ENCODE peak calls at places on chromosome 9, in four cellular contexts. M is stomach; E is CD8-positive, alpha-beta memory T cell; G is thyroid gland. C is an unnamed sample.

GRCh38 chr9:76989501-76989900 is 30.0 kb upstream of the FOXB2 start:
- DNase-seq in M (no peak), E (no peak), G (no peak), C (no peak)

GRCh38 chr9:27033815-27034403 is 28.4 kb upstream of the LRRC19 start:
- DNase-seq in M (peak; percentile 59), E (no peak), G (peak; percentile 60), C (peak; percentile 73)

GRCh38 chr9:81737871-81738507 is 48.6 kb upstream of the TLE1 start:
- DNase-seq in M (peak; percentile 70), G (no peak), E (no peak), C (peak; percentile 72)

GRCh38 chr9:123063172-123063508 is 29.7 kb downstream of the GPR21 start:
- DNase-seq in E (no peak), M (no peak), G (no peak), C (no peak)

GRCh38 chr9:11558043-11558442 is 945.2 kb upstream of the PTPRD start:
- DNase-seq in M (no peak), E (no peak), G (no peak), C (no peak)

GRCh38 chr9:134626576-134627416 is 14.8 kb upstream of the COL5A1 start:
- DNase-seq in G (no peak), E (no peak), M (no peak), C (no peak)

GRCh38 chr9:114280636-114281315 is 42.1 kb upstream of the ORM1 start:
- DNase-seq in E (peak; percentile 12), M (no peak), G (no peak), C (no peak)

GRCh38 chr9:127741831-127742434 is 6.8 kb upstream of the TOR2A start:
- DNase-seq in G (peak; percentile 61), M (peak; percentile 62), E (no peak), C (no peak)

GRCh38 chr9:34603610-34604231 is 8.2 kb downstream of the RPP25L start:
- DNase-seq in G (peak; percentile 84), E (peak; percentile 86), M (peak; percentile 87), C (peak; percentile 88)

GRCh38 chr9:120920495-120921178 is 6.0 kb downstream of the TRAF1 start:
- DNase-seq in M (no peak), E (no peak), G (no peak), C (no peak)

GRCh38 chr9:134942421-134943119 is 24.9 kb upstream of the FCN1 start:
- DNase-seq in M (no peak), G (no peak), E (no peak), C (no peak)

GRCh38 chr9:125204477-125204876 is 4.1 kb downstream of the RABEPK start:
- DNase-seq in M (no peak), E (no peak), G (no peak), C (no peak)

GRCh38 chr9:133090187-133090586 is 28.4 kb downstream of the CEL start:
- DNase-seq in G (no peak), M (no peak), E (peak; percentile 1), C (no peak)

GRCh38 chr9:16530669-16531461 is 339.6 kb downstream of the BNC2 start:
- DNase-seq in G (no peak), M (no peak), E (no peak), C (peak; percentile 94)

GRCh38 chr9:132364068-132364467 is 9.3 kb upstream of the SETX start:
- DNase-seq in M (no peak), G (no peak), E (no peak), C (no peak)

GRCh38 chr9:99030082-99030481 is 74.8 kb upstream of the TGFBR1 start:
- DNase-seq in G (no peak), E (no peak), M (no peak), C (peak; percentile 62)

GRCh38 chr9:134551657-134552348 is 89.8 kb upstream of the COL5A1 start:
- DNase-seq in G (no peak), M (no peak), E (no peak), C (peak; percentile 65)

GRCh38 chr9:77897292-77897691 is 134.3 kb downstream of the GNAQ start:
- DNase-seq in M (no peak), E (no peak), G (peak; percentile 48), C (peak; percentile 56)

GRCh38 chr9:35490155-35490909 is 421 bp downstream of the RUSC2 start:
- DNase-seq in M (no peak), E (no peak), G (peak; percentile 40), C (no peak)

GRCh38 chr9:99093492-99093791 is 11.5 kb upstream of the TGFBR1 start:
- DNase-seq in G (no peak), M (no peak), E (no peak), C (no peak)

GRCh38 chr9:107242073-107243063 is 40.7 kb upstream of the RAD23B start:
- DNase-seq in G (no peak), E (no peak), M (no peak), C (no peak)

GRCh38 chr9:12785251-12785880 is 10.5 kb downstream of the LURAP1L start:
- DNase-seq in E (no peak), G (peak; percentile 75), M (peak; percentile 66), C (no peak)

GRCh38 chr9:12785941-12786340 is 11.1 kb downstream of the LURAP1L start:
- DNase-seq in E (no peak), G (no peak), M (no peak), C (no peak)

GRCh38 chr9:12781334-12781733 is 6.5 kb downstream of the LURAP1L start:
- DNase-seq in G (no peak), E (no peak), M (no peak), C (no peak)

GRCh38 chr9:12783767-12784460 is 9.1 kb downstream of the LURAP1L start:
- DNase-seq in M (no peak), G (no peak), E (no peak), C (no peak)

DNA sequence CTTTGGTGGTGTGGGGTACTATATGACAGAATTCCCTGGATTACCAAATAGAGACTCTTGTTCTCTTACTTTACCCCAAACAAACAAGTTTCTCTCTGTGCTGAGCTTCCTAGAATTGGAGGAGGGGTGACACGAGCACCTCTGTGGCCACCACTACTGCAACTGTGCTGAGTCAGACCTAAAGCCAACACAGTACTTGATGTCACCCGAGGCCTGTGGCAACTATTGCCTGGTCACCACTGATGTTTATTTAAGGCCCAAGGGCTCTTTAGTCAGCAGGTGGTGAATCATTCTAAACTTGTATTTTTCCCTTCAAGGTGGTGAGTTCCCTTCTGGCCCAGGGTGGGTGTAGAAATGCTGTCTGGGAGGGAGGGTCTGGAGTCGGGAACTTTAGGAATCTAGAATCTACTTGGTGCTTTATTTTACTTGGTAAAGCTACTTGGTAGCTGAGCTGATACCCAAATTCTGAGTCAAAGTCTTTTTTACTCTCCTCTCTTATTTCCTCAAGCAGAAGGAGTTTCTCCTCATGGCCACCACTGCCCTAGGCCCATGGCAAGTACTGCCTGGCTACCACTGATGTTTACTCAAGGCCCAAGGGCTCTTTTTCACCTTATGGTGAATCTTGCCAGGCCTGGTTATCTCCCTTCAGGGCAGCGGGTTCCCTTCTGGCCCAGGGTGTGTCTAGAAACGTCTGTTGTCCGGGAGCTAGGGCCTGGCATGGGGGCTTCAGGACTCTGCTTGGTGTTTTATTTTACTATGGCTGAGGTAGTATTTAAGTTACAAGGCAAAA is 9.8 kb downstream of the LURAP1L start:
- DNase-seq in E (no peak), G (peak; percentile 65), M (peak; percentile 64), C (peak; percentile 28)
- H3K4me3 ChIP-seq in E (no peak overlapping the region), G (no peak overlapping the region), M (no peak overlapping the region), C (no peak overlapping the region)

GRCh38 chr9:93220627-93221425 is 36.9 kb downstream of the WNK2 start:
- DNase-seq in G (no peak), M (no peak), E (no peak), C (no peak)

GRCh38 chr9:93224591-93224990 is 40.7 kb downstream of the WNK2 start:
- DNase-seq in M (no peak), G (no peak), E (no peak), C (no peak)

GRCh38 chr9:93225892-93226291 is 42.0 kb downstream of the WNK2 start:
- DNase-seq in G (no peak), E (no peak), M (no peak), C (no peak)

GRCh38 chr9:93225417-93225816 is 41.5 kb downstream of the WNK2 start:
- DNase-seq in G (no peak), E (no peak), M (no peak), C (peak; percentile 47)

DNA sequence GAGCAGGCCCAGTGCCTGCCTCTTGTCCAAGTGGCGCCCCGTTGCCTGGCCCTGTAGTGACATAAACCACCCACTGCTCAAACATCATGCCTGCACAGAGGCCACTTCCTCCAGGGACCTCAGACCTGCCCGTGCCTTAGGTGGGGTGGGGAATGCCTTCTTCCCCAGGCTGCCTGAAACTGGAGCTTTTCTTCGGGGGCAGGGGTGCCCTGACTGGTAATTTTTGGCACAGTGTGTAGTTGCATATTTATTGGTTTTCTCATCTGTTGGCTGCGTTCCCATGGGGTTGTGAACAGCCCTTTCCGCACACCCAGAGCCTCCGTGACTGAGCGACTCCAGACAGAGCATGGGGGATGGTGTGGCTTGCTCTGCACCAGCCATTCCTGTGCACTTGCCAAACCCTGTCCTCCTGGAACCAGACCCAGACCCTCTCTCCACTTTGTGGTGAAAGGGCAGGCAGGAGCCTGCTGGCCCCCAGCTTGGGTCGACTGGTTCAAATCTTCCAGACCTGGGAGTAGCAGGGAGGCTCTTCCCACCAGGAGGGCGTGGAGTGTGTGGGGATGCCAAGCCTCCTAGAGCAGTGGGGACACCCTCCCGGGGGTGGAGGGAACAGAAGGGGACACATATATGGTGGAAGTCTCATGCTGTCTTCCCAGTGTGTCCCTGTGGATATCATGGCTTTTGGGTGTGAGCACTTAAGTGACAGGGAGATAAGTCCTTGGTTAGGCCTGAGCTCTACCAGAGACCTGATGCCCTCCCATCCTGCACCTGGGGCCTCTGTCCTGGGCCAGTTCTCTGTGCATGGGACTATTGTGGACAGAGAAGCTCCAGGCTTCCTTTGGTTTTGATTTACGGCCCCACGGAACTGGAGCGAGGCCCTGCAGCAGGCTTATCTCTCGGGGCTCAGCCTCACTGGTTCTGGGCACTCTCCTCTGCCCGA is 39.6 kb downstream of the WNK2 start:
- DNase-seq in E (no peak), G (peak; percentile 45), M (no peak), C (no peak)
- H3K4me3 ChIP-seq in E (no peak overlapping the region), G (no peak overlapping the region), M (no peak overlapping the region), C (no peak overlapping the region)

DNA sequence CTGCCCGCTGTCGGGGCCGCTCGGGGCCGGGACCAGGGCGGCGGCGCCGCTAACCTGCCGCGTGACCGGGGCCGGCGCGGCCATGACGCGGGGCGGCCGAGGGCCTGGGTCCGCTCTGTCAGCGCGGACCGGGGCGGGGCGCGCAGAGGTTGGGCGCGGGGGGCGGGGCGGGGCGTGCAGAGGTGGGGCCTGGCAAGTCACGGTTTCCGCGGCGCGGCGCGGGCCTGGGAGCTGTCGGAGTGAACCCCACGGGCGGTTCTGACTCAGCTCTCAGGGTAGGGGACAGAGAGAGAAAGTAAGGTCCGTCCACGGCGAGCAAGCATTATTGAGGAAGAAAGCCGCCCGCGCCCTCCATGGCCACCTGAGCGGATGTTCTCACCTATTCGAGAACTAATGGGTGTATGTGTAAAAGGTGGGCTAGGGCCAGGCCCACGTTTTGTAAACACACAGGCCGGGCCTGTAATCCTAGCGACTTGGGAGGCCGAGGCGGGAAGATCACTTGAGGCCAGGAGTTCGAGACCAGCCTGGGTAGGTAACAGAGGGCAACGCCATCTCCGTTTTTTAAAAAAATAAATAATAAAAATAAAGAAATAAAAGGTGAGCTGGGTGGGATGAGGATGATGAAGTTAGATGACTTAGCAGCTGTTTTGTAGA is at the start of gene PRXL2C:
- DNase-seq in G (peak; percentile 88), E (peak; percentile 88), M (peak; percentile 85), C (peak; percentile 67)
- H3K4me3 ChIP-seq in G (peak within 1 kb of the TSS; percentile 39), E (peak within 1 kb of the TSS; percentile 61), M (peak within 1 kb of the TSS; percentile 62), C (peak within 1 kb of the TSS; percentile 64)

GRCh38 chr9:117745598-117745997 is 41.4 kb downstream of the TLR4 start:
- DNase-seq in G (no peak), E (no peak), M (no peak), C (no peak)
- H3K4me3 ChIP-seq in G (no peak overlapping the region), E (no peak overlapping the region), M (no peak overlapping the region), C (no peak overlapping the region)